ENCODE peak calls at places on chromosomes 4 and X, in four cellular contexts. One of them, this sample, is unnamed.

GRCh38 chr4:173121044-173121685 is 47.4 kb upstream of the GALNT7 start:
- DNase-seq in AG08396: peak
- DNase-seq in PC-3: peak
- DNase-seq in stimulated activated CD4-positive, alpha-beta T cell treated with anti-CD3 and anti-CD28 coated beads, Interleukin-4, amount 100 ng/mL, for 48 hours: no peak
- DNase-seq in this sample: peak

GRCh38 chr4:67048530-67048929 is 496.8 kb downstream of the CENPC start:
- DNase-seq in stimulated activated CD4-positive, alpha-beta T cell treated with anti-CD3 and anti-CD28 coated beads, Interleukin-4, amount 100 ng/mL, for 48 hours: no peak
- DNase-seq in PC-3: no peak
- DNase-seq in AG08396: no peak
- DNase-seq in this sample: no peak

GRCh38 chr4:153295131-153295755 is 49.2 kb upstream of the MND1 start:
- DNase-seq in PC-3: no peak
- DNase-seq in AG08396: no peak
- DNase-seq in stimulated activated CD4-positive, alpha-beta T cell treated with anti-CD3 and anti-CD28 coated beads, Interleukin-4, amount 100 ng/mL, for 48 hours: no peak
- DNase-seq in this sample: no peak

GRCh38 chr4:30172416-30172815 is 547.8 kb upstream of the PCDH7 start:
- DNase-seq in AG08396: no peak
- DNase-seq in stimulated activated CD4-positive, alpha-beta T cell treated with anti-CD3 and anti-CD28 coated beads, Interleukin-4, amount 100 ng/mL, for 48 hours: no peak
- DNase-seq in PC-3: peak
- DNase-seq in this sample: no peak

GRCh38 chr4:21009956-21010355 is 309.7 kb downstream of the PACRGL start:
- DNase-seq in PC-3: no peak
- DNase-seq in stimulated activated CD4-positive, alpha-beta T cell treated with anti-CD3 and anti-CD28 coated beads, Interleukin-4, amount 100 ng/mL, for 48 hours: no peak
- DNase-seq in AG08396: no peak
- DNase-seq in this sample: no peak

GRCh38 chr4:78767350-78767749 is 8.8 kb upstream of the BMP2K start:
- DNase-seq in stimulated activated CD4-positive, alpha-beta T cell treated with anti-CD3 and anti-CD28 coated beads, Interleukin-4, amount 100 ng/mL, for 48 hours: no peak
- DNase-seq in PC-3: no peak
- DNase-seq in AG08396: no peak
- DNase-seq in this sample: no peak

GRCh38 chr4:139593091-139593564 is 37.1 kb upstream of the SETD7 start:
- DNase-seq in PC-3: no peak
- DNase-seq in AG08396: peak
- DNase-seq in stimulated activated CD4-positive, alpha-beta T cell treated with anti-CD3 and anti-CD28 coated beads, Interleukin-4, amount 100 ng/mL, for 48 hours: no peak
- DNase-seq in this sample: no peak

GRCh38 chr4:138461065-138461464 is 218.9 kb upstream of the SLC7A11 start:
- DNase-seq in PC-3: no peak
- DNase-seq in AG08396: no peak
- DNase-seq in stimulated activated CD4-positive, alpha-beta T cell treated with anti-CD3 and anti-CD28 coated beads, Interleukin-4, amount 100 ng/mL, for 48 hours: no peak
- DNase-seq in this sample: no peak

GRCh38 chr4:51831133-51831532 is 11.8 kb upstream of the DCUN1D4 start:
- DNase-seq in AG08396: peak
- DNase-seq in PC-3: peak
- DNase-seq in stimulated activated CD4-positive, alpha-beta T cell treated with anti-CD3 and anti-CD28 coated beads, Interleukin-4, amount 100 ng/mL, for 48 hours: peak
- DNase-seq in this sample: peak

GRCh38 chr4:87005690-87006461 is 71.1 kb downstream of the AFF1 start:
- DNase-seq in PC-3: peak
- DNase-seq in stimulated activated CD4-positive, alpha-beta T cell treated with anti-CD3 and anti-CD28 coated beads, Interleukin-4, amount 100 ng/mL, for 48 hours: peak
- DNase-seq in AG08396: peak
- DNase-seq in this sample: peak

GRCh38 chr4:78602334-78602733 is 50.8 kb downstream of the ANXA3 start:
- DNase-seq in stimulated activated CD4-positive, alpha-beta T cell treated with anti-CD3 and anti-CD28 coated beads, Interleukin-4, amount 100 ng/mL, for 48 hours: no peak
- DNase-seq in PC-3: no peak
- DNase-seq in AG08396: no peak
- DNase-seq in this sample: no peak

GRCh38 chrX:105658136-105658535 is 164.2 kb upstream of the NRK start:
- DNase-seq in AG08396: no peak
- DNase-seq in stimulated activated CD4-positive, alpha-beta T cell treated with anti-CD3 and anti-CD28 coated beads, Interleukin-4, amount 100 ng/mL, for 48 hours: no peak
- DNase-seq in PC-3: peak
- DNase-seq in this sample: peak

GRCh38 chrX:13652256-13653021 is 502 bp upstream of the TCEANC start:
- DNase-seq in AG08396: peak
- DNase-seq in stimulated activated CD4-positive, alpha-beta T cell treated with anti-CD3 and anti-CD28 coated beads, Interleukin-4, amount 100 ng/mL, for 48 hours: no peak
- DNase-seq in PC-3: peak
- DNase-seq in this sample: peak

GRCh38 chr4:119010909-119011606 is 122.4 kb downstream of the SYNPO2 start:
- DNase-seq in AG08396: no peak
- DNase-seq in stimulated activated CD4-positive, alpha-beta T cell treated with anti-CD3 and anti-CD28 coated beads, Interleukin-4, amount 100 ng/mL, for 48 hours: no peak
- DNase-seq in PC-3: no peak
- DNase-seq in this sample: no peak

GRCh38 chr4:26896636-26897035 is 36.0 kb downstream of the STIM2 start:
- DNase-seq in stimulated activated CD4-positive, alpha-beta T cell treated with anti-CD3 and anti-CD28 coated beads, Interleukin-4, amount 100 ng/mL, for 48 hours: no peak
- DNase-seq in AG08396: peak
- DNase-seq in PC-3: no peak
- DNase-seq in this sample: peak

GRCh38 chr4:35052546-35052945 is 1191.8 kb downstream of the ARAP2 start:
- DNase-seq in AG08396: no peak
- DNase-seq in stimulated activated CD4-positive, alpha-beta T cell treated with anti-CD3 and anti-CD28 coated beads, Interleukin-4, amount 100 ng/mL, for 48 hours: no peak
- DNase-seq in PC-3: no peak
- DNase-seq in this sample: no peak

GRCh38 chr4:30821275-30821674 is 101.1 kb downstream of the PCDH7 start:
- DNase-seq in stimulated activated CD4-positive, alpha-beta T cell treated with anti-CD3 and anti-CD28 coated beads, Interleukin-4, amount 100 ng/mL, for 48 hours: no peak
- DNase-seq in AG08396: no peak
- DNase-seq in PC-3: peak
- DNase-seq in this sample: no peak

GRCh38 chr4:110211007-110211769 is 12.8 kb upstream of the ELOVL6 start:
- DNase-seq in stimulated activated CD4-positive, alpha-beta T cell treated with anti-CD3 and anti-CD28 coated beads, Interleukin-4, amount 100 ng/mL, for 48 hours: peak
- DNase-seq in PC-3: peak
- DNase-seq in AG08396: peak
- DNase-seq in this sample: peak

GRCh38 chr4:158858410-158859189 is 89.8 kb downstream of the FNIP2 start:
- DNase-seq in PC-3: peak
- DNase-seq in stimulated activated CD4-positive, alpha-beta T cell treated with anti-CD3 and anti-CD28 coated beads, Interleukin-4, amount 100 ng/mL, for 48 hours: no peak
- DNase-seq in AG08396: peak
- DNase-seq in this sample: peak

GRCh38 chrX:129932792-129933321 is 26.9 kb downstream of the UTP14A start:
- DNase-seq in stimulated activated CD4-positive, alpha-beta T cell treated with anti-CD3 and anti-CD28 coated beads, Interleukin-4, amount 100 ng/mL, for 48 hours: no peak
- DNase-seq in PC-3: peak
- DNase-seq in AG08396: no peak
- DNase-seq in this sample: no peak

GRCh38 chr4:2009651-2010233 is 968 bp upstream of the NELFA start:
- DNase-seq in stimulated activated CD4-positive, alpha-beta T cell treated with anti-CD3 and anti-CD28 coated beads, Interleukin-4, amount 100 ng/mL, for 48 hours: peak
- DNase-seq in AG08396: peak
- DNase-seq in PC-3: peak
- DNase-seq in this sample: peak

GRCh38 chrX:54825716-54826428 is 18.3 kb downstream of the MAGED2 start:
- DNase-seq in stimulated activated CD4-positive, alpha-beta T cell treated with anti-CD3 and anti-CD28 coated beads, Interleukin-4, amount 100 ng/mL, for 48 hours: no peak
- DNase-seq in AG08396: no peak
- DNase-seq in PC-3: peak
- DNase-seq in this sample: peak

GRCh38 chr4:90486346-90486745 is 359.2 kb downstream of the CCSER1 start:
- DNase-seq in PC-3: peak
- DNase-seq in AG08396: no peak
- DNase-seq in stimulated activated CD4-positive, alpha-beta T cell treated with anti-CD3 and anti-CD28 coated beads, Interleukin-4, amount 100 ng/mL, for 48 hours: no peak
- DNase-seq in this sample: no peak

GRCh38 chrX:135185795-135186443 is 14.7 kb upstream of the CT55 start:
- DNase-seq in PC-3: peak
- DNase-seq in stimulated activated CD4-positive, alpha-beta T cell treated with anti-CD3 and anti-CD28 coated beads, Interleukin-4, amount 100 ng/mL, for 48 hours: peak
- DNase-seq in AG08396: peak
- DNase-seq in this sample: peak

GRCh38 chr4:48602222-48602621 is 112.2 kb downstream of the ZAR1 start:
- DNase-seq in PC-3: peak
- DNase-seq in AG08396: peak
- DNase-seq in stimulated activated CD4-positive, alpha-beta T cell treated with anti-CD3 and anti-CD28 coated beads, Interleukin-4, amount 100 ng/mL, for 48 hours: no peak
- DNase-seq in this sample: peak

GRCh38 chr4:24564488-24564887 is 19.9 kb downstream of the DHX15 start:
- DNase-seq in stimulated activated CD4-positive, alpha-beta T cell treated with anti-CD3 and anti-CD28 coated beads, Interleukin-4, amount 100 ng/mL, for 48 hours: no peak
- DNase-seq in PC-3: no peak
- DNase-seq in AG08396: no peak
- DNase-seq in this sample: no peak

GRCh38 chr4:16642897-16643296 is 255.5 kb downstream of the LDB2 start:
- DNase-seq in AG08396: peak
- DNase-seq in stimulated activated CD4-positive, alpha-beta T cell treated with anti-CD3 and anti-CD28 coated beads, Interleukin-4, amount 100 ng/mL, for 48 hours: no peak
- DNase-seq in PC-3: peak
- DNase-seq in this sample: no peak

GRCh38 chr4:139852612-139853269 is 187.1 kb downstream of the MGST2 start:
- DNase-seq in stimulated activated CD4-positive, alpha-beta T cell treated with anti-CD3 and anti-CD28 coated beads, Interleukin-4, amount 100 ng/mL, for 48 hours: no peak
- DNase-seq in PC-3: no peak
- DNase-seq in AG08396: no peak
- DNase-seq in this sample: no peak

GRCh38 chr4:169346840-169347239 is 76.1 kb upstream of the SH3RF1 start:
- DNase-seq in stimulated activated CD4-positive, alpha-beta T cell treated with anti-CD3 and anti-CD28 coated beads, Interleukin-4, amount 100 ng/mL, for 48 hours: no peak
- DNase-seq in AG08396: no peak
- DNase-seq in PC-3: no peak
- DNase-seq in this sample: no peak

GRCh38 chr4:126264839-126265238 is 950.1 kb downstream of the FAT4 start:
- DNase-seq in PC-3: peak
- DNase-seq in AG08396: no peak
- DNase-seq in stimulated activated CD4-positive, alpha-beta T cell treated with anti-CD3 and anti-CD28 coated beads, Interleukin-4, amount 100 ng/mL, for 48 hours: no peak
- DNase-seq in this sample: peak

GRCh38 chr4:8200302-8200975 is 1.3 kb downstream of the SH3TC1 start:
- DNase-seq in stimulated activated CD4-positive, alpha-beta T cell treated with anti-CD3 and anti-CD28 coated beads, Interleukin-4, amount 100 ng/mL, for 48 hours: no peak
- DNase-seq in PC-3: no peak
- DNase-seq in AG08396: peak
- DNase-seq in this sample: no peak

GRCh38 chrX:156002517-156002916 is 5.0 kb downstream of the IL9R start:
- DNase-seq in stimulated activated CD4-positive, alpha-beta T cell treated with anti-CD3 and anti-CD28 coated beads, Interleukin-4, amount 100 ng/mL, for 48 hours: no peak
- DNase-seq in PC-3: no peak
- DNase-seq in AG08396: no peak
- DNase-seq in this sample: peak

GRCh38 chr4:19735012-19735411 is 516.7 kb upstream of the SLIT2 start:
- DNase-seq in AG08396: no peak
- DNase-seq in PC-3: no peak
- DNase-seq in stimulated activated CD4-positive, alpha-beta T cell treated with anti-CD3 and anti-CD28 coated beads, Interleukin-4, amount 100 ng/mL, for 48 hours: no peak
- DNase-seq in this sample: no peak

GRCh38 chrX:119635179-119635578 is 29.0 kb upstream of the NKRF start:
- DNase-seq in PC-3: no peak
- DNase-seq in stimulated activated CD4-positive, alpha-beta T cell treated with anti-CD3 and anti-CD28 coated beads, Interleukin-4, amount 100 ng/mL, for 48 hours: no peak
- DNase-seq in AG08396: no peak
- DNase-seq in this sample: no peak

GRCh38 chrX:22577181-22577580 is 304.5 kb downstream of the CBLL2 start:
- DNase-seq in AG08396: peak
- DNase-seq in stimulated activated CD4-positive, alpha-beta T cell treated with anti-CD3 and anti-CD28 coated beads, Interleukin-4, amount 100 ng/mL, for 48 hours: no peak
- DNase-seq in PC-3: peak
- DNase-seq in this sample: peak

GRCh38 chr4:185874516-185875230 is 62.7 kb upstream of the SORBS2 start:
- DNase-seq in stimulated activated CD4-positive, alpha-beta T cell treated with anti-CD3 and anti-CD28 coated beads, Interleukin-4, amount 100 ng/mL, for 48 hours: no peak
- DNase-seq in AG08396: no peak
- DNase-seq in PC-3: peak
- DNase-seq in this sample: peak

GRCh38 chrX:20285513-20285912 is 18.8 kb upstream of the RPS6KA3 start:
- DNase-seq in PC-3: peak
- DNase-seq in stimulated activated CD4-positive, alpha-beta T cell treated with anti-CD3 and anti-CD28 coated beads, Interleukin-4, amount 100 ng/mL, for 48 hours: no peak
- DNase-seq in AG08396: no peak
- DNase-seq in this sample: no peak

GRCh38 chr4:28557755-28558154 is 1697.1 kb downstream of the STIM2 start:
- DNase-seq in stimulated activated CD4-positive, alpha-beta T cell treated with anti-CD3 and anti-CD28 coated beads, Interleukin-4, amount 100 ng/mL, for 48 hours: no peak
- DNase-seq in AG08396: no peak
- DNase-seq in PC-3: peak
- DNase-seq in this sample: peak

This sample was measured in HT1080.